ENCODE peak calls at places on chromosomes 1 and 21, in four cellular contexts. I is K562, V is A549, X is H1. G is an unnamed sample.

GRCh38 chr21:36723371-36723881 is 24.5 kb downstream of the SIM2 start:
- DNase-seq in V (no peak), X (no peak), I (no peak), G (no peak)

GRCh38 chr1:215682232-215682631 is 115.1 kb downstream of the KCTD3 start:
- DNase-seq in X (no peak), I (no peak), V (no peak), G (no peak)

GRCh38 chr1:32817815-32818786 is 648 bp downstream of the S100PBP start:
- DNase-seq in V (peak), X (peak), I (peak), G (peak)

GRCh38 chr1:96487961-96488360 is 233.6 kb upstream of the PTBP2 start:
- DNase-seq in V (no peak), X (no peak), I (no peak), G (no peak)

GRCh38 chr1:26401891-26402290 is 8.7 kb upstream of the LIN28A start:
- DNase-seq in I (no peak), X (no peak), V (no peak), G (no peak)

GRCh38 chr1:146036241-146036989 is 14.9 kb upstream of the HJV start:
- DNase-seq in I (no peak), X (no peak), V (no peak), G (peak)

GRCh38 chr1:86515597-86515996 is 31.3 kb upstream of the CLCA4 start:
- DNase-seq in V (peak), I (peak), X (no peak), G (peak)

GRCh38 chr1:19435851-19436465 is 49.4 kb downstream of the CAPZB start:
- DNase-seq in I (no peak), V (no peak), X (no peak), G (peak)

GRCh38 chr1:169018751-169019150 is 87.7 kb upstream of the ATP1B1 start:
- DNase-seq in V (no peak), X (no peak), I (no peak), G (no peak)

GRCh38 chr1:2279210-2279639 is 51.1 kb downstream of the SKI start:
- DNase-seq in X (peak), I (no peak), V (no peak), G (no peak)

GRCh38 chr1:5908461-5909375 is 83.5 kb downstream of the NPHP4 start:
- DNase-seq in X (no peak), V (no peak), I (no peak), G (no peak)

GRCh38 chr1:72435025-72435424 is 152.7 kb upstream of the NEGR1 start:
- DNase-seq in I (no peak), V (no peak), X (no peak), G (no peak)

GRCh38 chr1:235397733-235398132 is 30.5 kb downstream of the TBCE start:
- DNase-seq in I (no peak), X (no peak), V (no peak), G (no peak)

GRCh38 chr1:41673806-41674205 is 189.3 kb upstream of the EDN2 start:
- DNase-seq in X (no peak), I (no peak), V (no peak), G (no peak)

GRCh38 chr1:6484826-6485139 is 6.7 kb downstream of the PLEKHG5 start:
- DNase-seq in V (no peak), X (no peak), I (no peak), G (no peak)

GRCh38 chr1:79353224-79353623 is 346.7 kb upstream of the ADGRL4 start:
- DNase-seq in I (no peak), X (no peak), V (no peak), G (peak)

GRCh38 chr1:113928129-113928949 is 785 bp upstream of the HIPK1 start:
- DNase-seq in I (no peak), V (no peak), X (no peak), G (peak)

GRCh38 chr1:228282329-228283042 is 74.6 kb downstream of the OBSCN start:
- DNase-seq in X (no peak), V (no peak), I (no peak), G (no peak)

GRCh38 chr1:61157420-61157987 is 75.1 kb downstream of the NFIA start:
- DNase-seq in X (no peak), I (no peak), V (no peak), G (peak)

GRCh38 chr1:26471498-26472329 is 526 bp upstream of the HMGN2 start:
- DNase-seq in I (peak), X (peak), V (peak), G (no peak)

GRCh38 chr1:75265792-75266191 is 131.6 kb downstream of the LHX8 start:
- DNase-seq in V (peak), X (no peak), I (peak), G (peak)

GRCh38 chr1:221567859-221568507 is 173.9 kb downstream of the DUSP10 start:
- DNase-seq in X (no peak), I (no peak), V (no peak), G (no peak)

GRCh38 chr1:44775930-44776748 is 799 bp downstream of the RPS8 start:
- DNase-seq in V (no peak), X (no peak), I (peak), G (no peak)

GRCh38 chr1:23273450-23274133 is 56.3 kb upstream of the HTR1D start:
- DNase-seq in V (peak), I (no peak), X (no peak), G (peak)

GRCh38 chr21:44552136-44552535 is 831 bp upstream of the KRTAP10-2 start:
- DNase-seq in I (no peak), X (no peak), V (no peak), G (no peak)

GRCh38 chr1:80450711-80451110 is 1350.0 kb upstream of the ADGRL2 start:
- DNase-seq in V (no peak), X (no peak), I (no peak), G (no peak)

GRCh38 chr1:44862829-44863406 is 19.9 kb upstream of the PTCH2 start:
- DNase-seq in X (no peak), V (no peak), I (no peak), G (no peak)

GRCh38 chr1:226466301-226466700 is 58.4 kb upstream of the PARP1 start:
- DNase-seq in V (no peak), I (no peak), X (no peak), G (no peak)

GRCh38 chr1:27015260-27015659 is 2.6 kb upstream of the TENT5B start:
- DNase-seq in X (no peak), I (no peak), V (no peak), G (no peak)

GRCh38 chr21:42731264-42732032 is 78.0 kb downstream of the PDE9A start:
- DNase-seq in X (no peak), I (no peak), V (no peak), G (no peak)

GRCh38 chr1:90046635-90047034 is 51.7 kb downstream of the ZNF326 start:
- DNase-seq in V (no peak), I (no peak), X (no peak), G (no peak)

GRCh38 chr1:67831850-67832513 is 1.3 kb downstream of the GNG12 start:
- DNase-seq in V (peak), I (peak), X (no peak), G (no peak)

GRCh38 chr21:44971672-44971995 is 31.8 kb downstream of the SLX9 start:
- DNase-seq in X (no peak), V (no peak), I (no peak), G (no peak)

GRCh38 chr1:29380532-29380931 is 144.2 kb downstream of the PTPRU start:
- DNase-seq in X (no peak), I (no peak), V (no peak), G (no peak)

GRCh38 chr1:222950892-222951291 is 136.1 kb downstream of the DISP1 start:
- DNase-seq in X (no peak), I (no peak), V (no peak), G (no peak)

GRCh38 chr1:20119351-20119750 is at the start of gene PLA2G2D:
- DNase-seq in I (no peak), V (no peak), X (no peak), G (no peak)

GRCh38 chr1:117894078-117894477 is 35.3 kb downstream of the GDAP2 start:
- DNase-seq in V (no peak), I (no peak), X (no peak), G (no peak)

GRCh38 chr1:102872526-102872925 is 235.8 kb downstream of the COL11A1 start:
- DNase-seq in X (no peak), I (no peak), V (no peak), G (no peak)
- TF ChIP-seq RNF2 in X (no peak), I (no peak), V (no peak), G (no peak)

DNA sequence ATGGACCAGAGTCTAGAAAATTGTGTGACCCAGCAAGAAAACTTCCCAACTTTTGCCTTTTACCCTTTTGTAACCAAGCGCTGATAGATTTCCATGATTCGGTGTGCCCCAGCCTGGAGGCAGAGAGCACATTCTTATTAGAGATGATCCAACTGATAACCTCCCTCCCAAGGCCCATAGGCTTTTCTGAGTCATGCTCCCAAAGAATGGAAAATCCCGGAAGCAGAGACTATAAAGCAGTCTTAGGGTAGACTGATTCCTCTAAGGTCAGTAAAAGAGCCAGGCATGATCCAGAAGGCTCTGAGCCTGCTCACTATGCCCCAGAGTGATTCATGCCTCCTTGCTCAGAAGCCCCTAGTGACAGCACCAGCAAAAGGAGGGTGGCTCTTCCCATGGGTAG is 4.3 kb downstream of the CAMK1G start:
- DNase-seq in V (no peak), I (no peak), X (no peak), G (no peak)
- TF ChIP-seq RNF2 in V (no peak), I (no peak), X (no peak), G (no peak)

GRCh38 chr1:187157552-187157951 is 328.8 kb downstream of the PLA2G4A start:
- DNase-seq in X (no peak), I (no peak), V (no peak), G (no peak)
- TF ChIP-seq RNF2 in X (no peak), I (no peak), V (no peak), G (no peak)

GRCh38 chr1:202656951-202657646 is 53.2 kb downstream of the SYT2 start:
- DNase-seq in I (peak), X (peak), V (peak), G (peak)

GRCh38 chr1:202659974-202660373 is 50.3 kb downstream of the SYT2 start:
- DNase-seq in X (no peak), V (no peak), I (no peak), G (no peak)

GRCh38 chr1:202659541-202659940 is 50.7 kb downstream of the SYT2 start:
- DNase-seq in V (no peak), I (no peak), X (no peak), G (no peak)

GRCh38 chr1:202658766-202659165 is 51.5 kb downstream of the SYT2 start:
- DNase-seq in X (no peak), V (no peak), I (no peak), G (no peak)

GRCh38 chr1:202658251-202658650 is 52.0 kb downstream of the SYT2 start:
- DNase-seq in X (no peak), V (no peak), I (no peak), G (no peak)
- TF ChIP-seq RNF2 in X (no peak), V (no peak), I (no peak), G (no peak)

DNA sequence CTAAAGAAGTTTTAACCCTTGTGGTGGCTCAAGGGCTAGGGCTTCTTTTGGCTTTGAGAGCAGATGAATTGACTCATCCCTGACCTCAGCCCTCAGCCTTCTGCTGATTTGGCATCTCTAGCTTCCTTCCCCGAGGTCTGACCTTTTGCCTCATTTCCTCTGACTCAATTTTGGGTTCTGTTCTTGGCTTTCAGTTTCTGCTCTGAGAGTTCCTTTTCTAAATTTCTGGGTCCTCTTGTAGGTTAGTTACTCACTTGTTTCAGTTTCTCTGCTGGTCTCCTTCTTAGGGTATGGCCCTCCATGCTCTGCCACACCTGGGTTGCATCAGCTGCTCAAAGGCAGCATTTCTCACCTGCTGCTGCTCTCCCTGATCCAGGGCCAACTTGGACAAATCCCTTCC is 19.4 kb downstream of the PDE4B start:
- DNase-seq in I (no peak), X (no peak), V (no peak), G (no peak)
- TF ChIP-seq RNF2 in I (no peak), X (no peak), V (no peak), G (no peak)

GRCh38 chr1:81760487-81761097 is 40.1 kb upstream of the ADGRL2 start:
- DNase-seq in X (no peak), V (no peak), I (no peak), G (no peak)
- TF ChIP-seq RNF2 in X (no peak), V (no peak), I (no peak), G (no peak)